ENCODE peak calls at places on chromosomes 4 and X, in seven cellular contexts. D is HL-60, L is astrocyte, P is fibroblast of pulmonary artery, F is thyroid gland, W is hepatocyte, A is tibial artery. Y is an unnamed sample.

GRCh38 chr4:177489847-177490246 is 47.6 kb upstream of the AGA start:
- DNase-seq in D (no peak), L (peak), P (no peak), F (no peak), W (no peak), A (no peak), Y (peak)

GRCh38 chr4:100938698-100939097 is 408.6 kb downstream of the PPP3CA start:
- DNase-seq in D (no peak), L (no peak), P (no peak), F (no peak), W (no peak), A (no peak), Y (no peak)

GRCh38 chrX:67523932-67524331 is 19.9 kb upstream of the AR start:
- DNase-seq in D (no peak), L (no peak), P (no peak), F (no peak), W (peak), A (no peak), Y (no peak)

GRCh38 chrX:23819385-23820234 is 36.6 kb downstream of the SAT1 start:
- DNase-seq in D (no peak), L (peak), P (no peak), F (no peak), W (no peak), A (no peak), Y (peak)

GRCh38 chrX:46279214-46279924 is 265.9 kb downstream of the ZNF674 start:
- DNase-seq in D (peak), L (no peak), P (no peak), F (no peak), W (no peak), A (no peak), Y (peak)

GRCh38 chr4:186144596-186145569 is 40.4 kb downstream of the FAM149A start:
- DNase-seq in D (no peak), L (peak), P (peak), F (peak), W (peak), A (peak), Y (peak)

GRCh38 chr4:93649828-93650227 is 178.7 kb upstream of the ATOH1 start:
- DNase-seq in D (no peak), L (no peak), P (no peak), F (no peak), W (no peak), A (no peak), Y (no peak)

GRCh38 chrX:16196829-16197228 is 29.5 kb downstream of the MAGEB17 start:
- DNase-seq in D (no peak), L (no peak), P (no peak), F (no peak), W (no peak), A (no peak), Y (no peak)

GRCh38 chr4:73311428-73311827 is 52.8 kb upstream of the ANKRD17 start:
- DNase-seq in D (no peak), L (peak), P (peak), F (no peak), W (peak), A (no peak), Y (peak)

GRCh38 chr4:145299380-145300076 is 119.1 kb upstream of the OTUD4 start:
- DNase-seq in D (no peak), L (peak), P (peak), F (no peak), W (no peak), A (no peak), Y (peak)

GRCh38 chr4:5999830-6000365 is 18.3 kb downstream of the C4orf50 start:
- DNase-seq in D (no peak), L (no peak), P (no peak), F (no peak), W (no peak), A (peak), Y (no peak)

GRCh38 chrX:79290596-79290995 is 76.5 kb downstream of the ITM2A start:
- DNase-seq in D (no peak), L (no peak), P (no peak), F (no peak), W (no peak), A (no peak), Y (no peak)

GRCh38 chr4:1246111-1246881 is 2.6 kb downstream of the CTBP1 start:
- DNase-seq in D (no peak), L (no peak), P (no peak), F (peak), W (peak), A (peak), Y (peak)

GRCh38 chr4:168993724-168994510 is 16.1 kb downstream of the CBR4 start:
- DNase-seq in D (no peak), L (peak), P (no peak), F (peak), W (no peak), A (no peak), Y (peak)

DNA sequence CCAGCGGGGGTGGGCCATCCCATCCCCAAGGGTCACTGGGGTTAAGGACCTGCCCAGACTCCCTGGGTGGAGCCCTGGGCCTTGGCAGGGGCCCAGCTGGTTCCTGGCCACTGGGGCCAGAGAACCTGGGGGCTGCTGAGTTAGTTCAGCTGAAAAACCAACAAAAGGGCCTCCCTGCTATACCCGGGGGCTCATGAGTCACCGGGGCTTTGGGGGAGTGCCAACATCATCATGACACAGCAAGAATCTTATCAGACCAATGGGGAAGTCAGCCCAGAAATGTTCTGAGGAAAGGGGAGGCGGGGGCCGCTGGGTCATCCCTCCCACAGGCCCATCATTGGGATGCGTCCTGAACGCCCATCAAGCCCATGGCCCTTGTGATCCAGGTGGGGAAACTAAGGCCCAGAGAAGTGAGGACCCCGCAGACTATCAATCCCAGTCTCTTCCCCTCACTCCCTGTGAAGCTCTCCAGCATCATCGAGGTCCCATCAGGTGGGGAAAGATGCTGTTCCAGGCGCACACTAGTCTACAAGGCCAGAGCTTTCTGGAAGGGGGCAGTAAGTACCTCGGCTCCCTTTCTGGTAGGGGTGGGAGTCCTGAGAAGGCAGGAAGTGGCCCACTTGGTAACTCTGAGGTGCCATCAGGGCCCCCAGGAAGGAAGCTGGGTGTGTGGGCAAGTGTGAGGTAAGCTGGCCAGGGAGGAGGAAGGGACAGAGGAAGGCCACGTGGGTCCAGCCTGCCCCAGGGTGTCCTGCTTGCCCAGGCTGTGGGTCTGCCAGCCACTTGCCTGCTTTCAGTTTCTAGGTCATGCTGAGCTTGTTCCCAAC is 4.5 kb downstream of the G6PD start:
- DNase-seq in D (peak), L (peak), P (peak), F (peak), W (peak), A (peak), Y (peak)
- H3K4me3 ChIP-seq in D (peak), L (no peak), P (no peak), F (no peak), W (no peak), A (peak), Y (no peak)

GRCh38 chrX:37905436-37906147 is 58.2 kb upstream of the DYNLT3 start:
- DNase-seq in D (no peak), L (peak), P (peak), F (no peak), W (peak), A (no peak), Y (peak)

GRCh38 chrX:37904833-37905232 is 57.5 kb upstream of the DYNLT3 start:
- DNase-seq in D (no peak), L (no peak), P (no peak), F (no peak), W (no peak), A (no peak), Y (no peak)

GRCh38 chrX:37912286-37912685 is 64.9 kb upstream of the DYNLT3 start:
- DNase-seq in D (no peak), L (peak), P (peak), F (no peak), W (peak), A (no peak), Y (peak)

GRCh38 chrX:37910186-37910585 is 62.8 kb upstream of the DYNLT3 start:
- DNase-seq in D (no peak), L (peak), P (no peak), F (no peak), W (no peak), A (no peak), Y (no peak)

GRCh38 chrX:37906357-37906756 is 59.0 kb upstream of the DYNLT3 start:
- DNase-seq in D (no peak), L (no peak), P (no peak), F (no peak), W (no peak), A (no peak), Y (no peak)
- H3K4me3 ChIP-seq in D (no peak), L (peak), P (peak), F (no peak), W (peak), A (no peak), Y (peak)

DNA sequence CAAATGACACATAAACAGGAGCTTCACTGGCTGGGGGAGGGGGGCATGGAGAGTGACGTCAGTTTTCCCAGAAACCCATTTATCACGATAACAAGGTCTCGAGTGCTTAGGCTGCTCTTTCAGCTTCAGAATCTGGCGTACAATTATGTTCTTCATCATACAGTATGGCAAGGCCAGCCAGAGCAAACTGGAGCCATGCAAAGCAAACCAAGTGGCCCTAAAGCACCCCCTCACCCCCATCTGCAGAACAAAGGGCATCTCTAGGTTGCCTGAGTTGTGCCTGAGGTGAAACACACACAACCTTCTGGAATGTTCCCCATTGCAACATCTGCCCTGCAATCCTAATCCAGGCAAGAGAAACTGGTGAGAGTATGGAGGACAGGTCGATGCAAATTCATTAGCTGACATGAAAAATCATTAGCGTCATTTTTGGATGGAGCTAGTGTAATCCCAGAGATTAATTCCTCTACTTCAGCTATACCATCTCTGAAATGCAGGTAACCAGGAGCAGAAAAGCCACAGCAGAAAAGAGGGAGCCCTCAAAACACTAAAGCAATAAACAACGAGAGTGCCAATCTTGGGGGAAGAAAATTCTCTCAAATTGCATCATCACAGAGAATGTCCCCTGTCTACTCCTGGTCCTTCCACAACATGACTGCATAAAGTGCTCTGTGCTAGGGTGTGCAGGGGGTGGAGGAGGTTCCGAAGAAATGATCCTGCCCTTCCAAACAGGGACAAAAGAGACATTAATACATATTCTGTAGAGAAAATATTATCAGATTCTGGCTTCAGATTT is 1.8 kb downstream of the SEPTIN6 start:
- DNase-seq in D (peak), L (peak), P (peak), F (no peak), W (peak), A (no peak), Y (peak)
- H3K4me3 ChIP-seq in D (peak), L (no peak), P (peak), F (no peak), W (no peak), A (no peak), Y (peak)

GRCh38 chrX:72131317-72132294 is at the start of gene RTL5:
- DNase-seq in D (peak), L (peak), P (peak), F (peak), W (peak), A (peak), Y (peak)
- H3K4me3 ChIP-seq in D (peak), L (peak), P (peak), F (peak), W (peak), A (peak), Y (peak)